ENCODE peak calls at places on chromosome 20, in seven cellular contexts. One of them, this sample, is unnamed.

GRCh38 chr20:48626226-48626937 is 201.4 kb downstream of the PREX1 start:
- DNase-seq in H1: no peak
- DNase-seq in HCT116: no peak
- DNase-seq in GM23338: no peak
- DNase-seq in K562: no peak
- DNase-seq in upper lobe of left lung: no peak
- DNase-seq in prostate gland: no peak
- DNase-seq in this sample: no peak

GRCh38 chr20:62777528-62777830 is 18.8 kb upstream of the MRGBP start:
- DNase-seq in upper lobe of left lung: no peak
- DNase-seq in K562: no peak
- DNase-seq in HCT116: no peak
- DNase-seq in prostate gland: no peak
- DNase-seq in GM23338: no peak
- DNase-seq in H1: no peak
- DNase-seq in this sample: no peak

GRCh38 chr20:41339957-41340326 is 679 bp upstream of the LPIN3 start:
- DNase-seq in H1: peak; percentile 99
- DNase-seq in GM23338: peak; percentile 97
- DNase-seq in HCT116: peak; percentile 76
- DNase-seq in K562: peak; percentile 86
- DNase-seq in upper lobe of left lung: peak; percentile 93
- DNase-seq in prostate gland: peak; percentile 91
- DNase-seq in this sample: peak; percentile 96

GRCh38 chr20:43751167-43752050 is 24.6 kb upstream of the GTSF1L start:
- DNase-seq in H1: no peak
- DNase-seq in GM23338: no peak
- DNase-seq in K562: no peak
- DNase-seq in prostate gland: no peak
- DNase-seq in HCT116: no peak
- DNase-seq in upper lobe of left lung: no peak
- DNase-seq in this sample: no peak

GRCh38 chr20:63328026-63328700 is 33.0 kb downstream of the CHRNA4 start:
- DNase-seq in H1: no peak
- DNase-seq in HCT116: no peak
- DNase-seq in K562: no peak
- DNase-seq in GM23338: no peak
- DNase-seq in prostate gland: no peak
- DNase-seq in upper lobe of left lung: no peak
- DNase-seq in this sample: no peak

GRCh38 chr20:101975-102374 is 14.5 kb downstream of the DEFB125 start:
- DNase-seq in HCT116: no peak
- DNase-seq in GM23338: no peak
- DNase-seq in H1: no peak
- DNase-seq in prostate gland: no peak
- DNase-seq in K562: no peak
- DNase-seq in upper lobe of left lung: no peak
- DNase-seq in this sample: no peak

GRCh38 chr20:62942456-62942855 is 4.5 kb downstream of the GID8 start:
- DNase-seq in GM23338: no peak
- DNase-seq in upper lobe of left lung: no peak
- DNase-seq in prostate gland: no peak
- DNase-seq in K562: no peak
- DNase-seq in H1: no peak
- DNase-seq in HCT116: no peak
- DNase-seq in this sample: no peak

GRCh38 chr20:8255945-8256632 is 124.0 kb downstream of the PLCB1 start:
- DNase-seq in K562: no peak
- DNase-seq in prostate gland: no peak
- DNase-seq in HCT116: no peak
- DNase-seq in GM23338: no peak
- DNase-seq in upper lobe of left lung: peak; percentile 74
- DNase-seq in H1: no peak
- DNase-seq in this sample: no peak

GRCh38 chr20:62759981-62760431 is 36.3 kb upstream of the MRGBP start:
- DNase-seq in prostate gland: no peak
- DNase-seq in K562: no peak
- DNase-seq in upper lobe of left lung: no peak
- DNase-seq in H1: no peak
- DNase-seq in GM23338: no peak
- DNase-seq in HCT116: no peak
- DNase-seq in this sample: no peak

GRCh38 chr20:19932170-19932667 is 84.9 kb upstream of the NAA20 start:
- DNase-seq in HCT116: no peak
- DNase-seq in upper lobe of left lung: peak; percentile 51
- DNase-seq in H1: no peak
- DNase-seq in K562: no peak
- DNase-seq in GM23338: no peak
- DNase-seq in prostate gland: no peak
- DNase-seq in this sample: no peak

GRCh38 chr20:58908216-58908615 is 55.7 kb downstream of the GNAS start:
- DNase-seq in K562: no peak
- DNase-seq in H1: no peak
- DNase-seq in upper lobe of left lung: no peak
- DNase-seq in GM23338: no peak
- DNase-seq in prostate gland: no peak
- DNase-seq in HCT116: no peak
- DNase-seq in this sample: no peak

GRCh38 chr20:9081423-9081966 is 12.6 kb downstream of the PLCB4 start:
- DNase-seq in prostate gland: no peak
- DNase-seq in HCT116: no peak
- DNase-seq in K562: no peak
- DNase-seq in H1: no peak
- DNase-seq in upper lobe of left lung: no peak
- DNase-seq in GM23338: no peak
- DNase-seq in this sample: no peak

GRCh38 chr20:21101453-21102251 is 4.5 kb downstream of the LINC00237 start:
- DNase-seq in GM23338: peak; percentile 83
- DNase-seq in upper lobe of left lung: no peak
- DNase-seq in prostate gland: no peak
- DNase-seq in H1: peak; percentile 76
- DNase-seq in K562: no peak
- DNase-seq in HCT116: no peak
- DNase-seq in this sample: peak; percentile 70

GRCh38 chr20:22346716-22347115 is 237.7 kb downstream of the FOXA2 start:
- DNase-seq in upper lobe of left lung: no peak
- DNase-seq in GM23338: no peak
- DNase-seq in HCT116: no peak
- DNase-seq in prostate gland: no peak
- DNase-seq in H1: no peak
- DNase-seq in K562: no peak
- DNase-seq in this sample: peak; percentile 78

GRCh38 chr20:640674-641515 is 12.1 kb downstream of the SRXN1 start:
- DNase-seq in H1: no peak
- DNase-seq in upper lobe of left lung: no peak
- DNase-seq in HCT116: no peak
- DNase-seq in K562: no peak
- DNase-seq in GM23338: no peak
- DNase-seq in prostate gland: no peak
- DNase-seq in this sample: no peak

GRCh38 chr20:57693670-57694329 is 16.0 kb downstream of the PMEPA1 start:
- DNase-seq in GM23338: no peak
- DNase-seq in prostate gland: no peak
- DNase-seq in HCT116: no peak
- DNase-seq in K562: no peak
- DNase-seq in H1: no peak
- DNase-seq in upper lobe of left lung: no peak
- DNase-seq in this sample: no peak

GRCh38 chr20:57695940-57696339 is 13.9 kb downstream of the PMEPA1 start:
- DNase-seq in upper lobe of left lung: no peak
- DNase-seq in K562: no peak
- DNase-seq in prostate gland: no peak
- DNase-seq in H1: no peak
- DNase-seq in HCT116: no peak
- DNase-seq in GM23338: no peak
- DNase-seq in this sample: no peak

GRCh38 chr20:57693002-57693582 is 16.7 kb downstream of the PMEPA1 start:
- DNase-seq in prostate gland: peak; percentile 86
- DNase-seq in upper lobe of left lung: peak; percentile 51
- DNase-seq in H1: peak; percentile 68
- DNase-seq in HCT116: peak; percentile 62
- DNase-seq in K562: no peak
- DNase-seq in GM23338: peak; percentile 68
- DNase-seq in this sample: no peak

GRCh38 chr20:57695012-57695411 is 14.8 kb downstream of the PMEPA1 start:
- DNase-seq in HCT116: peak; percentile 48
- DNase-seq in K562: no peak
- DNase-seq in prostate gland: peak; percentile 78
- DNase-seq in H1: no peak
- DNase-seq in upper lobe of left lung: peak; percentile 50
- DNase-seq in GM23338: no peak
- DNase-seq in this sample: no peak

GRCh38 chr20:57694481-57694880 is 15.3 kb downstream of the PMEPA1 start:
- DNase-seq in H1: no peak
- DNase-seq in prostate gland: no peak
- DNase-seq in GM23338: no peak
- DNase-seq in K562: no peak
- DNase-seq in upper lobe of left lung: no peak
- DNase-seq in HCT116: no peak
- DNase-seq in this sample: no peak
- H3K27ac ChIP-seq in H1: no peak overlapping the region
- H3K27ac ChIP-seq in prostate gland: peak overlapping the region; percentile 99
- H3K27ac ChIP-seq in GM23338: no peak overlapping the region
- H3K27ac ChIP-seq in K562: no peak overlapping the region
- H3K27ac ChIP-seq in upper lobe of left lung: no peak overlapping the region
- H3K27ac ChIP-seq in HCT116: no peak overlapping the region
- H3K27ac ChIP-seq in this sample: no peak overlapping the region

DNA sequence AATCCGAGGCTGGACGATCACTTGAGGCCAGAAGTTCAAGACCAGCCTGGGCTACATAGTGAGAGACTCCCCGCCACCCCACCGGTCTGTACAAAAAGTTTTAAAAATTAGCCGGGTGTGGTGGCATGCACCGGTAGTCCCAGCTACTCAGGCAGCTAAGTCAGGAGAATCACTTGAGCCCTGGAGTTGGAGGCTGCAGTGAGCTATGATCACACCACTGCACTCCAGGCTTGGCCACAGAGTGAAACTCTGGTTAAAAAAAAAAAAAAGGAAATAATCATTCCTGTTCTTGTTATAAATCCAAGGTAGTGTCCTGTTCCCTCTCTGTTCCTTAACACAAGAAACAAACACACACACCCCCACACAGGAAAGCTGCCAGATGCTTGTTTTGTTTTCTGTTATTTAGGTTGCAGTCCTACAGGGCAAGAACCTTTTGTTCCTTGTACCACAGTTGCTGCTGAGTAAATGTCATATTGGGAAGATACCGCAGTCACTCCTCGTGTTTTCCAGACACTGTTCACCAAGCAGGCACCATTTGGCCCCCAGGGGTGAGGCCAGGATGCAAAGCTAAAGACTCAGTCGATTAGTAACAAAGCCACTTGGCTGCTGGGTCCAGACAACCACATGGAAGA is 28.9 kb downstream of the ASIP start:
- DNase-seq in upper lobe of left lung: peak; percentile 22
- DNase-seq in GM23338: no peak
- DNase-seq in prostate gland: peak; percentile 78
- DNase-seq in H1: no peak
- DNase-seq in K562: no peak
- DNase-seq in HCT116: no peak
- DNase-seq in this sample: no peak
- TF ChIP-seq POLR2AphosphoS5 in upper lobe of left lung: no peak
- TF ChIP-seq POLR2AphosphoS5 in GM23338: no peak
- TF ChIP-seq POLR2AphosphoS5 in prostate gland: peak; percentile 93
- TF ChIP-seq POLR2AphosphoS5 in H1: no peak
- TF ChIP-seq POLR2AphosphoS5 in K562: no peak
- TF ChIP-seq POLR2AphosphoS5 in HCT116: no peak
- TF ChIP-seq POLR2AphosphoS5 in this sample: no peak

GRCh38 chr20:53645582-53645897 is 51.9 kb upstream of the ZNF217 start:
- DNase-seq in GM23338: no peak
- DNase-seq in prostate gland: no peak
- DNase-seq in H1: no peak
- DNase-seq in upper lobe of left lung: no peak
- DNase-seq in HCT116: no peak
- DNase-seq in K562: no peak
- DNase-seq in this sample: no peak

GRCh38 chr20:53647286-53647821 is 53.7 kb upstream of the ZNF217 start:
- DNase-seq in GM23338: no peak
- DNase-seq in H1: no peak
- DNase-seq in prostate gland: no peak
- DNase-seq in K562: no peak
- DNase-seq in HCT116: no peak
- DNase-seq in upper lobe of left lung: no peak
- DNase-seq in this sample: no peak

GRCh38 chr20:53643031-53643832 is 49.6 kb upstream of the ZNF217 start:
- DNase-seq in prostate gland: peak; percentile 34
- DNase-seq in H1: no peak
- DNase-seq in GM23338: no peak
- DNase-seq in upper lobe of left lung: peak; percentile 58
- DNase-seq in HCT116: peak; percentile 57
- DNase-seq in K562: peak; percentile 37
- DNase-seq in this sample: no peak

GRCh38 chr20:53642196-53643030 is 48.8 kb upstream of the ZNF217 start:
- DNase-seq in prostate gland: peak; percentile 53
- DNase-seq in upper lobe of left lung: peak; percentile 45
- DNase-seq in K562: peak; percentile 64
- DNase-seq in H1: no peak
- DNase-seq in GM23338: peak; percentile 44
- DNase-seq in HCT116: peak; percentile 89
- DNase-seq in this sample: no peak

GRCh38 chr20:53646550-53646949 is 52.9 kb upstream of the ZNF217 start:
- DNase-seq in K562: no peak
- DNase-seq in HCT116: no peak
- DNase-seq in H1: no peak
- DNase-seq in upper lobe of left lung: no peak
- DNase-seq in GM23338: no peak
- DNase-seq in prostate gland: no peak
- DNase-seq in this sample: no peak
- H3K27ac ChIP-seq in K562: no peak overlapping the region
- H3K27ac ChIP-seq in HCT116: no peak overlapping the region
- H3K27ac ChIP-seq in H1: no peak overlapping the region
- H3K27ac ChIP-seq in upper lobe of left lung: no peak overlapping the region
- H3K27ac ChIP-seq in GM23338: no peak overlapping the region
- H3K27ac ChIP-seq in prostate gland: no peak overlapping the region
- H3K27ac ChIP-seq in this sample: no peak overlapping the region

DNA sequence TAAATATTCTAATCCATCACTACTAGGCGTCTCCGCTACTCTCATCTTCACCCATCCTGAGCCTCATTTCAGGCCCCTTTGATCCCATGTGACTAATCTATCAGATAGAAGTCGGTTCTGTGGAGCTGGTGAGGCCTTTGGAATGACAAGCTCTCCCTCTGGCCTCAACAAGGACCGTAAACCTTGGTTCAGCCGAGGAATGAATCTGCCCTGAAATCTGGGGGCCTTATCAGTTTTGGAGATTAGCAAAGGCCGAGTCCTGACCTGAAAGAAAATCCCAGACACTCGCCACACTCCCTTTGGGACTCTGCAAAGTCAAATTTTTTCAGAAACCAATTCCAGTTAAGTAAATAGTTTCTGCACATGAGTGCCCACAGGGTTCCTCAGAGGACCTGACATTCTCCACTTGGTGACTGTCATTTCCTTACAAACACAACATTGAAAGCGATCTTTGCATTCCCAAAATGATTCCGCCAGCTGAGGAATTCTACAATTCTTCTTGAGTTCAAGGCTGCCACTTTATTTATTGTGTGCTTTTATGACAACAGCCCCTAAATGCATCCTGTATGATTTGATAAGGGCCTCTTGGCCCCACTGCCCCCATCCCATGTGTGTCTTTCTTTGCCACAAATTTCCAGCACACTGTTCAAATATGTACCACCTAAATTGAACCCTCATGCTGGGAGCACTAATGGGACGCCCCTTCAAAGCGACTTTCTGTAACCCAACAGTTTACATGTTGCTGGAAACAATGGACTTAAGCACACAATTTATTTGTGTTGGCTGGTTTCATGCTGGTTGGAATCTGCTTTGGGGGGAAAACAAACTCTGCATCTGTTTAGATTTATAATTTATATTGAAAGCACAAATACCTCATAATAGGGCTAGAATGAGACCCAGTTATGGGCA is 10.0 kb upstream of the RIPOR3 start:
- DNase-seq in prostate gland: no peak
- DNase-seq in H1: no peak
- DNase-seq in K562: no peak
- DNase-seq in HCT116: no peak
- DNase-seq in upper lobe of left lung: no peak
- DNase-seq in GM23338: no peak
- DNase-seq in this sample: no peak
- TF ChIP-seq POLR2AphosphoS5 in prostate gland: no peak
- TF ChIP-seq POLR2AphosphoS5 in H1: no peak
- TF ChIP-seq POLR2AphosphoS5 in K562: no peak
- TF ChIP-seq POLR2AphosphoS5 in HCT116: no peak
- TF ChIP-seq POLR2AphosphoS5 in upper lobe of left lung: no peak
- TF ChIP-seq POLR2AphosphoS5 in GM23338: no peak
- TF ChIP-seq POLR2AphosphoS5 in this sample: no peak

This sample was measured in esophagus muscularis mucosa.